ENCODE peak calls at places on chromosome 18, in four cellular contexts. F, R, E and C are unnamed samples.

GRCh38 chr18:34631567-34631966 is 78.5 kb upstream of the DTNA start:
- DNase-seq in R (no peak), F (no peak), E (no peak), C (no peak)

GRCh38 chr18:34956663-34957062 is 84.5 kb upstream of the MAPRE2 start:
- DNase-seq in R (no peak), E (no peak), F (no peak), C (no peak)

GRCh38 chr18:74284501-74285004 is 7.2 kb downstream of the CYB5A start:
- DNase-seq in E (no peak), F (no peak), R (no peak), C (peak; percentile 2)

GRCh38 chr18:50986360-50987087 is 18.7 kb downstream of the ELAC1 start:
- DNase-seq in R (peak; percentile 71), F (no peak), E (no peak), C (no peak)

GRCh38 chr18:9802774-9803697 is 82.7 kb upstream of the TXNDC2 start:
- DNase-seq in R (no peak), F (no peak), E (no peak), C (no peak)

GRCh38 chr18:74715306-74715705 is 117.6 kb downstream of the ZNF407 start:
- DNase-seq in R (no peak), F (no peak), E (no peak), C (no peak)

GRCh38 chr18:2889761-2890192 is 43.0 kb downstream of the EMILIN2 start:
- DNase-seq in R (no peak), F (no peak), E (no peak), C (no peak)

GRCh38 chr18:62524443-62525200 is 1.8 kb downstream of the ZCCHC2 start:
- DNase-seq in F (peak; percentile 76), R (no peak), E (peak; percentile 59), C (peak; percentile 54)

GRCh38 chr18:31931163-31931885 is 11.6 kb downstream of the TRAPPC8 start:
- DNase-seq in R (no peak), F (no peak), E (no peak), C (no peak)

GRCh38 chr18:36229188-36229587 is 41.9 kb downstream of the MOCOS start:
- DNase-seq in F (no peak), R (no peak), E (no peak), C (no peak)

GRCh38 chr18:28284132-28284531 is 107.2 kb upstream of the CDH2 start:
- DNase-seq in E (no peak), R (no peak), F (no peak), C (no peak)

GRCh38 chr18:62928316-62928715 is 213.0 kb downstream of the PHLPP1 start:
- DNase-seq in F (no peak), R (peak; percentile 20), E (no peak), C (no peak)

GRCh38 chr18:74806700-74807416 is 209.2 kb downstream of the ZNF407 start:
- DNase-seq in E (no peak), F (no peak), R (peak; percentile 36), C (peak; percentile 64)

GRCh38 chr18:3305933-3306332 is 44.0 kb downstream of the MYL12B start:
- DNase-seq in E (peak; percentile 7), F (no peak), R (no peak), C (no peak)

GRCh38 chr18:3207565-3207964 is 12.2 kb downstream of the MYOM1 start:
- DNase-seq in R (no peak), F (no peak), E (peak; percentile 8), C (no peak)

GRCh38 chr18:46009158-46009866 is 42.2 kb upstream of the EPG5 start:
- DNase-seq in E (no peak), R (no peak), F (no peak), C (no peak)

GRCh38 chr18:77650799-77651385 is 401.2 kb downstream of the GALR1 start:
- DNase-seq in F (peak; percentile 80), R (no peak), E (peak; percentile 60), C (peak; percentile 80)
- TF ChIP-seq CTCF in F (peak; percentile 91), R (peak; percentile 50), E (peak; percentile 88), C (peak; percentile 89)

GRCh38 chr18:25950321-25950720 is 140.1 kb downstream of the SS18 start:
- DNase-seq in E (no peak), F (no peak), R (no peak), C (no peak)
- TF ChIP-seq CTCF in E (no peak), F (no peak), R (no peak), C (no peak)

DNA sequence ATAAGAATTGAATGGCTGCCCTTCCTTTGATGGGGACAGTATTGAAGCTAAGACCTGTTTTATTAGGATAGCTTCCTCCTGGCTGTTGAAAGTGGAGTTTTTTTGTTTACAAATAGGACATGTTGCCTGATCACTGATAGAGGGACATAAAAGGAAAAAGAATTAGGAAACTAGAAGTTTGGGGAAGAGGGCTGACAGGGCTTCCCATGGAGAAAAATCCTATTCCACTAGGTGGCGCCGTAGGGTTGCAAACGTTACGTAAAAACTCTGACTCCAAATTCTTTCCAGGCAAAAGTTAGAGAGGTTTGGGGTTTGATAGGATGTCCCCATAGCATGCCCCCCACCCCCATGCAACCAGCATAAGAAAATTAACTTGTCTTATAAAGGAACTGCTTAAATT is 11.1 kb upstream of the RBFA start:
- DNase-seq in E (peak; percentile 54), F (no peak), R (no peak), C (no peak)
- TF ChIP-seq CTCF in E (peak; percentile 82), F (no peak), R (peak; percentile 45), C (peak; percentile 9)

DNA sequence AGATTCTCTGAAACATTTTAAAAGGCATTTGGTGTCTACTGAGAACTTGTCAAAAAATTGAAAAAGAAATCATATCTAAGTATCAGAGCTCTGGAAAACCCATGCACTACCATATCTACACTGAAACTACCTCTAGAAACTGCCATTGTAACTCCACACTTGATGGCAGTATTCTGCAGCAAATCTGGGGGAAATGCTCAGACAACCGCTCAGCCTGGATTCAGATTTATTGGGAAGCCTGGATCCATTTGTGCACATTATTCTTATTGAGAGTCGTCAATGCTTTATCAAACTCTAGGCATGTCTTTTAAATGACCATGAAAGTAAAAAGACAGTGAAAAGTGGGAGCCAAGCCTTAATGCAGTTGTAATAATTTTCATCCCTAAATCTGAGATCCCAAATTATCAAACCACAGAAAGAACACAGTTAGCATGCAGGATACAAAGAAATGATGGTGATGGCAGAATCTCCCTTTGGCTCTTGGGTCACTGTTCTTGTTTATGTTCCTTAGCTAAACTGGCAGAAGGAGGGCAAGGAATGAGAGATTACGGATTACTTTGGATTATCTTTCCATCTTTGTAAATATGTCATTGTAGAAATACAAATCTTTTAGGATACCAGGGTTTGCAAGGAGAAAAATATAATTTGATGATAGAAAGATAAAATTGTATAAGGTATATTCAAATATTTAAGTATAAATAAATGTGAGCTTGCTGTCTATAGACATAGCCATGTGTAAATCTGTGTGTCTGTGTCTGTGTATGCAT is 512.1 kb upstream of the SYT4 start:
- DNase-seq in R (no peak), E (no peak), F (peak; percentile 7), C (no peak)
- TF ChIP-seq CTCF in R (peak; percentile 40), E (no peak), F (no peak), C (no peak)

DNA sequence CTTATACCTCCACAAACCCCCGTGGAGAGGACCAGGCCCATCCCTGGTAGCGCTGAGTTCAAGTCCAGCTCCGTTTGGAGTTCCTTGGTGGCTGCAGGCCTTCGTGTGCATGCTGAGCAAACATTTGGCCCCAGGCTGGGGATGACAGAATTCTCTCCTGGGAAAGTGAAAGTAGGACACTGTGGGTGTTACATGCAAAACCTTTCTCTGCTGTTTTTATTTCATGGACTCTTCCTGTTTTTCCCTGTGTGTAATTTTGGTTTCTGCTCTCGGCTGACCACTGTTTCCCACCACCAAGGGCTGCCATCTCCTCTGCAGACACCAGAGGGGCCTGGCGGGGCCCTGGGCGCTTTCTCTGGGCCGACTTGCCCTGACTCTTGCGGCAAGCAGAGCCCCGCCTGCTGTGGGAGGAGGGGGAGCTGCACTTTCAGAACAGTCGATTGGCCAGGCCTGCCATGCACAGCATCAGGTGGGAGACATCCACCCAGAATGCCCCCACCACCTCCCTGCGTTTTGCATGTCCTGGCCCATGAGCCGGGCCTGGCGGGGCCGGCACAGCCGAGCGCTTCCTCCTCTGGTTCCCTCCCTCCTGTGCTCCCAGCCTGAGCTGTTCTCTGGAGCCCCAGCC is 102.4 kb downstream of the CABLES1 start:
- DNase-seq in R (no peak), F (no peak), E (peak; percentile 75), C (peak; percentile 77)
- TF ChIP-seq CTCF in R (no peak), F (no peak), E (peak; percentile 53), C (peak; percentile 39)

DNA sequence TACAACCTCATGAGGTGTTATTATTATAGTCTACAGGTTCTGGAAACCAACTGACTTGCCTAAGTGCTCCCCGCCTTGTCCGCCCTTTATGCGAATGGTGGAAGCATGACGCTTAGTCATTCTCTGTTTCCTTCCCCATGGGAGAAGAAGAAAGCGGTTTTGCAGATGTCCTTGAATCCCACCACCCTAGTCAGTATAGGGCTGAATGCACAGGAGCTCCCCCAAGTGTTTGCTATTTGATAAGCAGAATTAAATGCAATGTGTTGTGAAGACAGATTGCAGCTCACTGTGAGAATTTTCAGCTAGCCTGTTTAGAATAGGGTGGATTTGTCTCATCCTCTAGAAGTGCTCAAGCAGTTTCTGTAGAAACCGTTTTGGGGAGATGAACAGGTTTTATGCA is 652.0 kb downstream of the DCC start:
- DNase-seq in R (no peak), E (no peak), F (no peak), C (no peak)
- TF ChIP-seq CTCF in R (no peak), E (no peak), F (no peak), C (peak; percentile 16)

DNA sequence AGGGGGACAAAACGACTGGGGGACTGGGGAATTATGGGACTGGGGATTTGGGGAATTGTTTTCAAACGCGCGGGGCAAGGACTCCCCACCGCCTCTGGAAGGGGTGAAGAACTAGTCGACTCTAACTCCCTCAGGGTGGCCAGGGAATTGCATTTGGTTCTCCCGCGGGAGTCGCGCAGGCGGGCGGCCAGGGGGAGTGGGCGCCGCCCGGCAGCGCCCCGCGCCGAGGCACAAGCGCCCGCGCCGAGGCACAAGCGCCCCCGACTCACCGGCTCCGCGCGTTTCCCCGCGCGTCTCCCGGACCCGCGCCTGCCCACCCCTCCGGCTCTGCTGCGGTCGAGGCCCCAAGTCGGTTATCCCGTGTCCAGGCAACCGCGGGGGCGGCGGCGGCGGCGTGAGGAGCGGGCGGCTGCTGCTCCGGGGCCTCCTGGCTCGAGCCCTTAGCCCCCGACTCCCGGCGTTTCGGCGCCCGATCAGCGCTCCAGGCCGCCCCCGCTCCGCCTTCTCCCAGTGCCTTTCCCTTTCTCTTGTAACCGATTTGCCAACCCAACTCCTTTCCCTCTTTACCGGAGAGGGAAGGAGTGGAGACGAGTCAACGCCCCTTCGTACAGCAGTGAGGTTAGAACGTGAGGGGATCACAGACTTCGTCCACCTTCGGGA is at the start of gene CCDC178:
- DNase-seq in R (no peak), E (no peak), F (peak; percentile 56), C (peak; percentile 8)
- TF ChIP-seq CTCF in R (no peak), E (no peak), F (no peak), C (no peak)

GRCh38 chr18:49276680-49277079 is 183.8 kb downstream of the DYM start:
- DNase-seq in R (no peak), E (no peak), F (no peak), C (no peak)

GRCh38 chr18:49277395-49278036 is 182.9 kb downstream of the DYM start:
- DNase-seq in R (no peak), F (no peak), E (no peak), C (no peak)

GRCh38 chr18:49275448-49275847 is 185.0 kb downstream of the DYM start:
- DNase-seq in F (no peak), R (no peak), E (no peak), C (no peak)

GRCh38 chr18:49274188-49274714 is 186.2 kb downstream of the DYM start:
- DNase-seq in F (no peak), E (no peak), R (no peak), C (no peak)

GRCh38 chr18:49273201-49273880 is 187.1 kb downstream of the DYM start:
- DNase-seq in E (no peak), R (no peak), F (no peak), C (no peak)
- TF ChIP-seq CTCF in E (no peak), R (no peak), F (no peak), C (no peak)